ENCODE peak calls at places on chromosomes 4 and X, in ten cellular contexts. K is tibial artery; M is breast epithelium; Z is thyroid gland; N is mammary epithelial cell; A is aorta; I is AG04450; V is tibial nerve; D is CD8-positive, alpha-beta memory T cell; L is right atrium auricular region. T is an unnamed sample.

GRCh38 chr4:1249731-1250526 is 999 bp upstream of the CTBP1 start:
- DNase-seq in K (peak), M (no peak), Z (peak), N (peak), A (peak), I (no peak), V (no peak), D (peak), L (peak), T (no peak)

GRCh38 chrX:19799319-19800182 is 87.8 kb downstream of the SH3KBP1 start:
- DNase-seq in K (no peak), M (no peak), Z (peak), N (no peak), A (no peak), I (no peak), V (no peak), D (peak), L (no peak), T (no peak)

GRCh38 chr4:20857081-20857480 is 156.8 kb downstream of the PACRGL start:
- DNase-seq in K (no peak), M (no peak), Z (no peak), N (no peak), A (no peak), I (no peak), V (no peak), D (no peak), L (no peak), T (no peak)

GRCh38 chr4:108559067-108559793 is 61.1 kb upstream of the RPL34 start:
- DNase-seq in K (no peak), M (no peak), Z (no peak), N (no peak), A (no peak), I (no peak), V (no peak), D (no peak), L (no peak), T (no peak)

GRCh38 chr4:54992266-54992665 is 133.1 kb downstream of the KDR start:
- DNase-seq in K (no peak), M (no peak), Z (no peak), N (peak), A (no peak), I (no peak), V (no peak), D (no peak), L (no peak), T (no peak)

GRCh38 chrX:118742176-118742575 is 14.8 kb downstream of the IL13RA1 start:
- DNase-seq in K (no peak), M (no peak), Z (no peak), N (no peak), A (no peak), I (no peak), V (no peak), D (no peak), L (no peak), T (no peak)

GRCh38 chr4:40479378-40479777 is 144.2 kb downstream of the CHRNA9 start:
- DNase-seq in K (no peak), M (no peak), Z (no peak), N (no peak), A (no peak), I (no peak), V (no peak), D (no peak), L (no peak), T (no peak)

GRCh38 chr4:61938250-61938846 is 738.2 kb downstream of the ADGRL3 start:
- DNase-seq in K (no peak), M (no peak), Z (no peak), N (no peak), A (no peak), I (no peak), V (no peak), D (no peak), L (no peak), T (no peak)

GRCh38 chr4:142236268-142236667 is 599.9 kb downstream of the IL15 start:
- DNase-seq in K (no peak), M (no peak), Z (no peak), N (peak), A (no peak), I (no peak), V (no peak), D (no peak), L (no peak), T (no peak)

GRCh38 chrX:151098996-151099395 is 77.4 kb upstream of the GPR50 start:
- DNase-seq in K (no peak), M (no peak), Z (no peak), N (no peak), A (no peak), I (no peak), V (no peak), D (no peak), L (no peak), T (no peak)

GRCh38 chrX:130330706-130331105 is 9.0 kb upstream of the SLC25A14 start:
- DNase-seq in K (no peak), M (no peak), Z (peak), N (peak), A (no peak), I (no peak), V (no peak), D (peak), L (no peak), T (peak)

GRCh38 chr4:3201718-3202702 is 46.9 kb upstream of the MSANTD1 start:
- DNase-seq in K (peak), M (no peak), Z (no peak), N (no peak), A (peak), I (peak), V (no peak), D (peak), L (no peak), T (no peak)

GRCh38 chr4:56976878-56977320 is 507 bp downstream of the NOA1 start:
- DNase-seq in K (peak), M (no peak), Z (peak), N (peak), A (peak), I (no peak), V (no peak), D (peak), L (no peak), T (no peak)

GRCh38 chr4:102638621-102639020 is 122.1 kb downstream of the MANBA start:
- DNase-seq in K (no peak), M (no peak), Z (no peak), N (no peak), A (no peak), I (no peak), V (no peak), D (no peak), L (no peak), T (no peak)

GRCh38 chr4:101418055-101418454 is 70.7 kb upstream of the PPP3CA start:
- DNase-seq in K (no peak), M (no peak), Z (no peak), N (no peak), A (no peak), I (no peak), V (no peak), D (peak), L (no peak), T (no peak)

GRCh38 chr4:184099541-184099966 is 118.1 kb downstream of the ENPP6 start:
- DNase-seq in K (no peak), M (no peak), Z (no peak), N (no peak), A (no peak), I (no peak), V (no peak), D (no peak), L (no peak), T (no peak)

GRCh38 chr4:3464911-3465697 is 2.0 kb downstream of the DOK7 start:
- DNase-seq in K (no peak), M (no peak), Z (no peak), N (no peak), A (no peak), I (no peak), V (no peak), D (no peak), L (no peak), T (no peak)

GRCh38 chr4:81472249-81473085 is 760 bp upstream of the RASGEF1B start:
- DNase-seq in K (peak), M (peak), Z (peak), N (no peak), A (no peak), I (no peak), V (no peak), D (peak), L (no peak), T (no peak)

GRCh38 chr4:185580699-185581098 is 45.4 kb upstream of the PDLIM3 start:
- DNase-seq in K (no peak), M (no peak), Z (no peak), N (peak), A (no peak), I (no peak), V (no peak), D (no peak), L (no peak), T (no peak)

GRCh38 chrX:136126892-136127406 is 20.4 kb upstream of the FHL1 start:
- DNase-seq in K (no peak), M (no peak), Z (no peak), N (no peak), A (no peak), I (no peak), V (no peak), D (no peak), L (no peak), T (no peak)

GRCh38 chr4:73221734-73222133 is 36.9 kb downstream of the ANKRD17 start:
- DNase-seq in K (no peak), M (no peak), Z (no peak), N (no peak), A (no peak), I (no peak), V (no peak), D (no peak), L (no peak), T (no peak)

GRCh38 chr4:1767058-1767769 is 25.9 kb upstream of the FGFR3 start:
- DNase-seq in K (no peak), M (no peak), Z (peak), N (no peak), A (no peak), I (no peak), V (no peak), D (no peak), L (no peak), T (no peak)

GRCh38 chr4:168877779-168878491 is 132.1 kb downstream of the CBR4 start:
- DNase-seq in K (peak), M (no peak), Z (peak), N (peak), A (peak), I (no peak), V (peak), D (no peak), L (no peak), T (peak)

GRCh38 chrX:124362072-124362471 is 15.7 kb downstream of the SH2D1A start:
- DNase-seq in K (no peak), M (no peak), Z (no peak), N (no peak), A (no peak), I (no peak), V (no peak), D (peak), L (no peak), T (no peak)

GRCh38 chr4:104752337-104752736 is 257.6 kb upstream of the CXXC4 start:
- DNase-seq in K (no peak), M (no peak), Z (no peak), N (no peak), A (no peak), I (no peak), V (no peak), D (no peak), L (no peak), T (no peak)

GRCh38 chr4:73730854-73731253 is 9.5 kb upstream of the CXCL8 start:
- DNase-seq in K (no peak), M (no peak), Z (no peak), N (no peak), A (no peak), I (no peak), V (no peak), D (no peak), L (no peak), T (no peak)

GRCh38 chrX:24149346-24150050 is at the start of gene ZFX:
- DNase-seq in K (peak), M (peak), Z (peak), N (peak), A (peak), I (no peak), V (peak), D (peak), L (peak), T (peak)

GRCh38 chrX:16429391-16429790 is 220.6 kb upstream of the S100G start:
- DNase-seq in K (no peak), M (no peak), Z (no peak), N (no peak), A (no peak), I (no peak), V (no peak), D (no peak), L (no peak), T (no peak)

GRCh38 chrX:123422875-123423274 is 238.8 kb downstream of the GRIA3 start:
- DNase-seq in K (peak), M (no peak), Z (peak), N (peak), A (no peak), I (no peak), V (no peak), D (no peak), L (no peak), T (no peak)

GRCh38 chrX:54045563-54046228 is 1.4 kb upstream of the PHF8 start:
- DNase-seq in K (no peak), M (no peak), Z (peak), N (no peak), A (no peak), I (no peak), V (no peak), D (no peak), L (no peak), T (no peak)
- H3K4me3 ChIP-seq in K (no peak), M (no peak), Z (no peak), N (no peak), A (no peak), I (no peak), V (no peak), D (peak), L (no peak), T (no peak)

GRCh38 chrX:77691916-77692315 is 94.1 kb downstream of the ATRX start:
- DNase-seq in K (no peak), M (no peak), Z (no peak), N (no peak), A (no peak), I (no peak), V (no peak), D (no peak), L (no peak), T (no peak)

GRCh38 chrX:77689376-77689775 is 96.6 kb downstream of the ATRX start:
- DNase-seq in K (no peak), M (no peak), Z (no peak), N (no peak), A (no peak), I (no peak), V (no peak), D (no peak), L (no peak), T (no peak)

GRCh38 chrX:77694491-77694890 is 91.5 kb downstream of the ATRX start:
- DNase-seq in K (no peak), M (no peak), Z (no peak), N (no peak), A (no peak), I (no peak), V (no peak), D (no peak), L (no peak), T (no peak)

GRCh38 chrX:77698242-77698641 is 87.8 kb downstream of the ATRX start:
- DNase-seq in K (no peak), M (no peak), Z (no peak), N (no peak), A (no peak), I (no peak), V (no peak), D (no peak), L (no peak), T (no peak)

GRCh38 chrX:77693594-77693993 is 92.4 kb downstream of the ATRX start:
- DNase-seq in K (no peak), M (no peak), Z (no peak), N (no peak), A (no peak), I (no peak), V (no peak), D (no peak), L (no peak), T (no peak)
- H3K27ac ChIP-seq in K (no peak), M (no peak), Z (peak), N (no peak), A (no peak), I (no peak), V (no peak), D (no peak), L (no peak), T (no peak)

GRCh38 chr4:112145326-112145819 is at the start of gene FAM241A:
- DNase-seq in K (peak), M (peak), Z (peak), N (peak), A (peak), I (peak), V (peak), D (peak), L (peak), T (peak)
- H3K4me3 ChIP-seq in K (peak), M (peak), Z (peak), N (peak), A (peak), I (peak), V (peak), D (peak), L (peak), T (peak)

GRCh38 chrX:10769696-10770619 is 149.6 kb upstream of the MID1 start:
- DNase-seq in K (no peak), M (no peak), Z (peak), N (no peak), A (no peak), I (peak), V (no peak), D (no peak), L (no peak), T (no peak)

GRCh38 chrX:10773318-10773717 is 152.9 kb upstream of the MID1 start:
- DNase-seq in K (no peak), M (no peak), Z (no peak), N (no peak), A (no peak), I (no peak), V (no peak), D (no peak), L (no peak), T (no peak)

GRCh38 chrX:10769165-10769564 is 148.8 kb upstream of the MID1 start:
- DNase-seq in K (no peak), M (no peak), Z (no peak), N (peak), A (no peak), I (no peak), V (no peak), D (no peak), L (no peak), T (no peak)
- H3K27ac ChIP-seq in K (no peak), M (no peak), Z (peak), N (no peak), A (no peak), I (peak), V (peak), D (no peak), L (no peak), T (no peak)

GRCh38 chr4:47915378-47915777 is 995 bp upstream of the NFXL1 start:
- DNase-seq in K (no peak), M (no peak), Z (no peak), N (no peak), A (no peak), I (no peak), V (no peak), D (no peak), L (no peak), T (no peak)
- H3K4me3 ChIP-seq in K (no peak), M (no peak), Z (no peak), N (peak), A (no peak), I (no peak), V (no peak), D (no peak), L (no peak), T (no peak)

DNA sequence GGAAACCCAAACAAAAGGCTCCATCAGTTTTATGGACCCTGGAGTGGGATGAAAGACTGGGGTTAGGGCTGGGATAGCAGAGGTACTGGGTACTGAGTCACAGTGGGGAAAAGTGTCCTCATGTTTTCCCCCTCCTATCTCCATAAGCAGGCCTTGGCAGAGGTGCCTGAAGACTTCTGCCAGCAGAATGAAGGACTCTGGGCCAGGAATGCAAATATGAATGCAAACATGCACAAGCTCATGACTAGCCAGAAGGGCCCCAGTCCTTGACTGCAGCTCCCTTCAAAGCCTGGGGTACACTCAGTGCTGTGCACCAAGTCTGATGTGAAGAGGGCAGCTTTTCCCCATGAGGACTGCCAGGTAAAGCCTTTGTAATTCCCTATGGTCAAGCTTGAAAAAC is 1512.1 kb downstream of the ARAP2 start:
- DNase-seq in K (no peak), M (no peak), Z (no peak), N (no peak), A (no peak), I (no peak), V (no peak), D (no peak), L (no peak), T (no peak)
- H3K27ac ChIP-seq in K (no peak), M (no peak), Z (no peak), N (no peak), A (no peak), I (no peak), V (no peak), D (no peak), L (no peak), T (no peak)

T was measured in heart right ventricle.